ENCODE peak calls at places on chromosome X, in four cellular contexts. One of them, this sample, is unnamed.

GRCh38 chrX:40176256-40176978 is 78.7 kb upstream of the BCOR start:
- DNase-seq in PC-3: peak; percentile 18
- DNase-seq in neural progenitor cell: peak; percentile 58
- DNase-seq in MM.1S: peak; percentile 53
- DNase-seq in this sample: peak; percentile 83

GRCh38 chrX:23435108-23435507 is 100.5 kb downstream of the PTCHD1 start:
- DNase-seq in PC-3: peak; percentile 25
- DNase-seq in MM.1S: no peak
- DNase-seq in neural progenitor cell: no peak
- DNase-seq in this sample: no peak

GRCh38 chrX:13923845-13924244 is 105.8 kb downstream of the GEMIN8 start:
- DNase-seq in MM.1S: no peak
- DNase-seq in PC-3: peak; percentile 30
- DNase-seq in neural progenitor cell: no peak
- DNase-seq in this sample: no peak

GRCh38 chrX:102018208-102018607 is 86.4 kb upstream of the ZMAT1 start:
- DNase-seq in PC-3: no peak
- DNase-seq in MM.1S: no peak
- DNase-seq in neural progenitor cell: no peak
- DNase-seq in this sample: no peak

GRCh38 chrX:2608638-2609430 is 82.3 kb upstream of the CD99 start:
- DNase-seq in PC-3: peak; percentile 83
- DNase-seq in neural progenitor cell: peak; percentile 88
- DNase-seq in MM.1S: peak; percentile 76
- DNase-seq in this sample: peak; percentile 92

GRCh38 chrX:101462892-101463291 is 22.4 kb upstream of the ARMCX4 start:
- DNase-seq in MM.1S: peak; percentile 13
- DNase-seq in neural progenitor cell: peak; percentile 3
- DNase-seq in PC-3: peak; percentile 63
- DNase-seq in this sample: no peak

GRCh38 chrX:120207009-120207610 is 43.5 kb upstream of the ZBTB33 start:
- DNase-seq in MM.1S: no peak
- DNase-seq in neural progenitor cell: no peak
- DNase-seq in PC-3: no peak
- DNase-seq in this sample: no peak

GRCh38 chrX:105460366-105460765 is 239.9 kb upstream of the TEX13A start:
- DNase-seq in neural progenitor cell: no peak
- DNase-seq in MM.1S: no peak
- DNase-seq in PC-3: peak; percentile 30
- DNase-seq in this sample: no peak

GRCh38 chrX:22310779-22311178 is 38.1 kb downstream of the CBLL2 start:
- DNase-seq in PC-3: no peak
- DNase-seq in MM.1S: no peak
- DNase-seq in neural progenitor cell: no peak
- DNase-seq in this sample: no peak

GRCh38 chrX:47992669-47993068 is 11.1 kb downstream of the ZNF182 start:
- DNase-seq in MM.1S: no peak
- DNase-seq in PC-3: no peak
- DNase-seq in neural progenitor cell: no peak
- DNase-seq in this sample: no peak

GRCh38 chrX:84186603-84187358 is 1.2 kb downstream of the RPS6KA6 start:
- DNase-seq in MM.1S: peak; percentile 48
- DNase-seq in PC-3: peak; percentile 48
- DNase-seq in neural progenitor cell: no peak
- DNase-seq in this sample: no peak

GRCh38 chrX:63186137-63186536 is 165.0 kb downstream of the SPIN4 start:
- DNase-seq in neural progenitor cell: no peak
- DNase-seq in MM.1S: no peak
- DNase-seq in PC-3: peak; percentile 64
- DNase-seq in this sample: no peak

GRCh38 chrX:124023838-124024238 is 62.3 kb downstream of the STAG2 start:
- DNase-seq in neural progenitor cell: no peak
- DNase-seq in MM.1S: no peak
- DNase-seq in PC-3: no peak
- DNase-seq in this sample: no peak

GRCh38 chrX:135923353-135923752 is 29.8 kb downstream of the SAGE1 start:
- DNase-seq in neural progenitor cell: peak; percentile 3
- DNase-seq in MM.1S: no peak
- DNase-seq in PC-3: peak; percentile 46
- DNase-seq in this sample: no peak

GRCh38 chrX:33307954-33308353 is 96.6 kb upstream of the DMD start:
- DNase-seq in PC-3: peak; percentile 1
- DNase-seq in neural progenitor cell: no peak
- DNase-seq in MM.1S: no peak
- DNase-seq in this sample: no peak

GRCh38 chrX:51494409-51494808 is 2.0 kb downstream of the NUDT11 start:
- DNase-seq in neural progenitor cell: no peak
- DNase-seq in MM.1S: peak; percentile 22
- DNase-seq in PC-3: peak; percentile 11
- DNase-seq in this sample: no peak
- TF ChIP-seq CTCF in neural progenitor cell: peak; percentile 37
- TF ChIP-seq CTCF in MM.1S: peak; percentile 35
- TF ChIP-seq CTCF in PC-3: peak; percentile 54
- TF ChIP-seq CTCF in this sample: no peak

DNA sequence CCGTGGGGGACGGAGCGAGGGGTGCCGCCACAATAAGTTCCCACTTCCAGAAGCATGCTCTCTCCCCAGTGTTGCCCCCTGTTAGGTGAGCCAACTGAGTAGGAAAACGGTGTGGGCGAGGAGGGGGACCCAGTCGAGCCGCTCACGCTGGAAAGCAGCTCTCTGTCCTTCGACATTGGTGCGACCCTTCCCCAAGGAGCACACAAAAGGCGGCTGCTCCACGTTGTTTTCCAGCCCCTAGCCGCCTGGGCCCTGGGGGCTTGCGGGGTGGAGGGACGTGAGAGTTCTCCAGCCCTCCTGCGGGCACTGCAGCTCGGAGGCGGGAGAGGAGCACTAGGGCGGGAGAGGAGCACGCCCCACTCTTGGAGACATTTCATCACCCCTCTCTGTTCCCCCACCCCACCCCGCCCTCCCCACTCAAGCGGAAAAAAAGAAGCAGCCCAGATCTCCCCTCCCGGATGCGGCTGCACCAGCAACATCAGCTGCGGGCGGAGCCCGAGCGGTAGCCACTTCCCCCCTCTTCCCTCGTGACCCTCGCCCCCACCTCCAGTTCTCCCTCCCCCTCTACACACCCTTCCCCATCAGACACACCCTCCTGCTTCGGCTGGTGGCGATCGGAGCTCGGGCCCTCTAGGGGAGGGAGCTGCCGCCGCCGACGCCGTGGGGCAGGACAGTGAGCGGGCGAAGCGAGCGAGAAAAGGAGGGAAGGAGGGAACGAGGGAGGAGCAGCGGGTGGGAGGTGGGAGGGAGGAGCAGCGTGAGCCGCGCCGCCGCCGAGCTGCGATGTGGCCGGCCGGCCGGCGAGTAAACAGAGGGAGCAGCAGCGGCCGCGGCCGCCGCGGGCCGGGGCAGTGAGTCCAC is at the start of gene DOCK11:
- DNase-seq in PC-3: peak; percentile 57
- DNase-seq in MM.1S: peak; percentile 72
- DNase-seq in neural progenitor cell: peak; percentile 84
- DNase-seq in this sample: peak; percentile 87
- H3K9ac ChIP-seq in PC-3: peak within 1 kb of the TSS; percentile 16
- H3K9ac ChIP-seq in MM.1S: peak within 1 kb of the TSS; percentile 62
- H3K9ac ChIP-seq in neural progenitor cell: no peak within 1 kb of the TSS
- H3K9ac ChIP-seq in this sample: peak within 1 kb of the TSS; percentile 84

GRCh38 chrX:140504371-140505324 is at the start of gene SOX3:
- DNase-seq in neural progenitor cell: peak; percentile 85
- DNase-seq in PC-3: no peak
- DNase-seq in MM.1S: no peak
- DNase-seq in this sample: no peak

GRCh38 chrX:140507982-140508305 is 3.1 kb upstream of the SOX3 start:
- DNase-seq in MM.1S: no peak
- DNase-seq in neural progenitor cell: peak; percentile 92
- DNase-seq in PC-3: peak; percentile 68
- DNase-seq in this sample: no peak

GRCh38 chrX:140507223-140507981 is 2.5 kb upstream of the SOX3 start:
- DNase-seq in neural progenitor cell: peak; percentile 44
- DNase-seq in PC-3: peak; percentile 67
- DNase-seq in MM.1S: no peak
- DNase-seq in this sample: no peak

GRCh38 chrX:140503714-140504351 is 1.0 kb downstream of the SOX3 start:
- DNase-seq in neural progenitor cell: peak; percentile 75
- DNase-seq in PC-3: no peak
- DNase-seq in MM.1S: no peak
- DNase-seq in this sample: no peak

DNA sequence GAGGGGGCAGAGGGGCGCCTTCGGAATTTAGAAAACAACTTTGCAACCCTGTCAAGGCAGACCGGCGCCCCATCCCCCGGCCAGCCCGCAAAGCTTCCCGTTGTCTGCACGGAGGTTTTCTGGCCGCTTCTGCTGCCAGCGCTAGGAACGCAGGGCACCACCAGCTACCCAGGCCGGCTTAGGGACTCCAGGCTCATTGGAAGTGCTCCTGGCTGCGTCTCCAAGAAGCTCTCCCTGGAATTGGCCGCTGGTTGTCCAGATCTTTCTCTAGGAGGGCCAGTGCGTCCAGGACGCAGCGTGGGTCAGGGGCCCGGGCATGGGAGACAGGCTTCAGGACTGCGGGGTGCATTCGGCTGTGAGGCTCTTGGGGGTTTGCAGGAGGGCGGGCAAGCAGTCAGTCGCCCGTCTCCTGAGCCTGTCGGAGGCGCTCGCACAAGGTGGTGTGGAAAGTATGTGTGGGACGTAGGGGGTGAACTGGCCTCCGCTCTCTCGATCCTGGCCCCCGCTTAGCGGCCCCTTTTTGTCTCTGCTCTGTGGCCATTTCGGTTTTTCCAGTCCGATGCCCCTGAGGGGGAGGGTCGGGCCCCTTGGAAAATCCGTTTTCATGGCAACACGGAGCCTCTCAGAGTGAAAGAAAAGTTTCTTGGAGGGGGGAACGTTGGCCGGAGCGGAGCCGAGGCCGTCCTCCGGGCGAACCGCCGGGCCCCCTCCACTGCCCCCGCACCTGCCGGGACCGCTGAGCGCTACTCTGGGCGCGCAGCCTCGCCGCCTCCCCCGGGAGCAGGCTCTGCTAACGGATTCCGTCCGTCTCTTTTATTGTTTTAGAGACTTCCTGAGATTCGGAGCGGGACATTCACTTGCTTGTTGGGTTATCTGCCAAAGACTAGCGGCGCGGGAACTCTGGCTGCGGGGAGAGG is 810 bp upstream of the SOX3 start:
- DNase-seq in neural progenitor cell: peak; percentile 72
- DNase-seq in PC-3: no peak
- DNase-seq in MM.1S: no peak
- DNase-seq in this sample: no peak
- TF ChIP-seq EZH2 in neural progenitor cell: no peak
- TF ChIP-seq EZH2 in PC-3: peak; percentile 87
- TF ChIP-seq EZH2 in MM.1S: no peak
- TF ChIP-seq EZH2 in this sample: no peak

GRCh38 chrX:110853610-110854009 is 58.0 kb upstream of the CHRDL1 start:
- DNase-seq in PC-3: peak; percentile 54
- DNase-seq in neural progenitor cell: peak; percentile 53
- DNase-seq in MM.1S: peak; percentile 23
- DNase-seq in this sample: no peak
- TF ChIP-seq CTCF in PC-3: peak; percentile 53
- TF ChIP-seq CTCF in neural progenitor cell: peak; percentile 52
- TF ChIP-seq CTCF in MM.1S: peak; percentile 35
- TF ChIP-seq CTCF in this sample: peak; percentile 37

GRCh38 chrX:15464704-15465103 is 28.4 kb downstream of the PIR start:
- DNase-seq in PC-3: peak; percentile 2
- DNase-seq in neural progenitor cell: no peak
- DNase-seq in MM.1S: no peak
- DNase-seq in this sample: no peak
- H3K9ac ChIP-seq in PC-3: no peak overlapping the region
- H3K9ac ChIP-seq in neural progenitor cell: no peak overlapping the region
- H3K9ac ChIP-seq in MM.1S: no peak overlapping the region
- H3K9ac ChIP-seq in this sample: no peak overlapping the region

GRCh38 chrX:24668111-24668510 is 21.0 kb upstream of the PCYT1B start:
- DNase-seq in MM.1S: no peak
- DNase-seq in neural progenitor cell: no peak
- DNase-seq in PC-3: no peak
- DNase-seq in this sample: no peak

GRCh38 chrX:24676403-24677024 is 17.2 kb upstream of the POLA1 start:
- DNase-seq in PC-3: peak; percentile 30
- DNase-seq in MM.1S: no peak
- DNase-seq in neural progenitor cell: peak; percentile 54
- DNase-seq in this sample: peak; percentile 7

GRCh38 chrX:24673424-24673823 is 20.3 kb upstream of the POLA1 start:
- DNase-seq in MM.1S: no peak
- DNase-seq in neural progenitor cell: no peak
- DNase-seq in PC-3: no peak
- DNase-seq in this sample: no peak

DNA sequence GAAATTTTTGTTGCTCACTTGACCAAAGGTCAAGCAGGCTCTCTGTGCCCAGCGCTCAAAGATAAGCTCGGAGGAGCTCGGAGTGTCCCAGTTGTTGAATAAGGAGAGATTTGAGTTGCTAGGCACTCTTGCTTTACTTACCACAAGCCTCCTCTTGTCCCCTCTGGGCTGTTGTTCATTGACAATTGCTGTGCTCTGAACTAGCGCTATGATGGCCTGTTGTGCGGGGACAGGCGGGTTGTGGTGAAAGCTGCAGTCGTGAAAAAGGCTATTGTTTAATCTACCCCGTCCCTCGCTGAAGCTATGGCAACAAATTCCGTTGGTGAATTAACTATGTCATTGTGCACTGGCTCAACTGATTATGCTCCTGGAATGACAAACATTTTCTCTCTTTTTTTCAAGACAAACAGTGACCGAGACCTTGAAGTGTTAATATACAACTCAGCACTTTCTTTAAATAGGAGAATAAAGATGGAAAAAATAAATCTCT is 21.0 kb upstream of the POLA1 start:
- DNase-seq in PC-3: no peak
- DNase-seq in neural progenitor cell: peak; percentile 85
- DNase-seq in MM.1S: no peak
- DNase-seq in this sample: no peak
- TF ChIP-seq EZH2 in PC-3: no peak
- TF ChIP-seq EZH2 in neural progenitor cell: no peak
- TF ChIP-seq EZH2 in MM.1S: no peak
- TF ChIP-seq EZH2 in this sample: no peak